ENCODE peak calls at places on chromosome X, in nine cellular contexts. One of them, this sample, is unnamed.

GRCh38 chrX:13029341-13029740 is 15.1 kb downstream of the FAM9C start:
- DNase-seq in PC-9: peak
- DNase-seq in GM23338: no peak
- DNase-seq in GM06990: no peak
- DNase-seq in fibroblast of the aortic adventitia: peak
- DNase-seq in foreskin fibroblast: no peak
- DNase-seq in GM13977: no peak
- DNase-seq in PC-3: peak
- DNase-seq in lower lobe of right lung: no peak
- DNase-seq in this sample: no peak

GRCh38 chrX:19599253-19599652 is 83.9 kb upstream of the MAP3K15 start:
- DNase-seq in PC-9: no peak
- DNase-seq in GM23338: no peak
- DNase-seq in GM06990: no peak
- DNase-seq in fibroblast of the aortic adventitia: no peak
- DNase-seq in foreskin fibroblast: no peak
- DNase-seq in GM13977: no peak
- DNase-seq in PC-3: no peak
- DNase-seq in lower lobe of right lung: no peak
- DNase-seq in this sample: no peak

GRCh38 chrX:69152398-69152797 is 12.9 kb downstream of the PJA1 start:
- DNase-seq in PC-9: peak
- DNase-seq in GM23338: no peak
- DNase-seq in GM06990: no peak
- DNase-seq in fibroblast of the aortic adventitia: no peak
- DNase-seq in foreskin fibroblast: no peak
- DNase-seq in GM13977: no peak
- DNase-seq in PC-3: peak
- DNase-seq in lower lobe of right lung: peak
- DNase-seq in this sample: peak

GRCh38 chrX:51851507-51852085 is 41.8 kb upstream of the MAGED1 start:
- DNase-seq in PC-9: no peak
- DNase-seq in GM23338: no peak
- DNase-seq in GM06990: peak
- DNase-seq in fibroblast of the aortic adventitia: no peak
- DNase-seq in foreskin fibroblast: no peak
- DNase-seq in GM13977: no peak
- DNase-seq in PC-3: peak
- DNase-seq in lower lobe of right lung: no peak
- DNase-seq in this sample: no peak

GRCh38 chrX:67893931-67894330 is 350.1 kb downstream of the AR start:
- DNase-seq in PC-9: no peak
- DNase-seq in GM23338: peak
- DNase-seq in GM06990: no peak
- DNase-seq in fibroblast of the aortic adventitia: peak
- DNase-seq in foreskin fibroblast: no peak
- DNase-seq in GM13977: no peak
- DNase-seq in PC-3: peak
- DNase-seq in lower lobe of right lung: no peak
- DNase-seq in this sample: no peak

GRCh38 chrX:138775501-138775900 is 64.0 kb upstream of the FGF13 start:
- DNase-seq in PC-9: no peak
- DNase-seq in GM23338: peak
- DNase-seq in GM06990: no peak
- DNase-seq in fibroblast of the aortic adventitia: peak
- DNase-seq in foreskin fibroblast: no peak
- DNase-seq in GM13977: peak
- DNase-seq in PC-3: peak
- DNase-seq in lower lobe of right lung: no peak
- DNase-seq in this sample: no peak

GRCh38 chrX:152600853-152601635 is 36.7 kb upstream of the GABRQ start:
- DNase-seq in PC-9: no peak
- DNase-seq in GM23338: peak
- DNase-seq in GM06990: no peak
- DNase-seq in fibroblast of the aortic adventitia: no peak
- DNase-seq in foreskin fibroblast: no peak
- DNase-seq in GM13977: no peak
- DNase-seq in PC-3: no peak
- DNase-seq in lower lobe of right lung: no peak
- DNase-seq in this sample: no peak

GRCh38 chrX:133676344-133677122 is 261.2 kb upstream of the GPC4 start:
- DNase-seq in PC-9: no peak
- DNase-seq in GM23338: no peak
- DNase-seq in GM06990: no peak
- DNase-seq in fibroblast of the aortic adventitia: no peak
- DNase-seq in foreskin fibroblast: no peak
- DNase-seq in GM13977: no peak
- DNase-seq in PC-3: peak
- DNase-seq in lower lobe of right lung: peak
- DNase-seq in this sample: no peak

DNA sequence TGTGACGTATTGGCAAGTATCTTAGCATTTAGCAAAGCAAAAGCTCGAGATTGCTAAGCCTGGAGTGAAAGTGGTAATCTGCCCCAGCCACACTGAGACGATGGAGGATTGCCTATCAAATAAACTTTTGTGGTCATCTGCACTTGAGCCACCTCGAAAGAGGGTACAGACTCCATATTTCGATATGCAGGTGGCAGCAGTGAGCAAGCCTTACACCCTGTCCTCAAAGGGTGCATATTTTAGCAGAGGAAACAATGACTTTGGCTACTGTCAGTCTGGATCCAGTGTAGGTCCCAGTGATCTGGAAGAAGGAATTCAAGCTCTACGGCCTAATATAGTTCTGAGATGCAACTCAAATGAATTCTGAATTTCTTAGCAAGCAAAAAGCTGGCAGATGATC is 153.9 kb downstream of the ATG4A start:
- DNase-seq in PC-9: no peak
- DNase-seq in GM23338: peak
- DNase-seq in GM06990: no peak
- DNase-seq in fibroblast of the aortic adventitia: no peak
- DNase-seq in foreskin fibroblast: no peak
- DNase-seq in GM13977: no peak
- DNase-seq in PC-3: peak
- DNase-seq in lower lobe of right lung: no peak
- DNase-seq in this sample: no peak
- TF ChIP-seq CTCF in PC-9: peak
- TF ChIP-seq CTCF in GM23338: peak
- TF ChIP-seq CTCF in GM06990: peak
- TF ChIP-seq CTCF in fibroblast of the aortic adventitia: no peak
- TF ChIP-seq CTCF in foreskin fibroblast: no peak
- TF ChIP-seq CTCF in GM13977: peak
- TF ChIP-seq CTCF in PC-3: peak
- TF ChIP-seq CTCF in lower lobe of right lung: no peak
- TF ChIP-seq CTCF in this sample: peak

GRCh38 chrX:65745427-65745826 is 78.0 kb downstream of the MSN start:
- DNase-seq in PC-9: no peak
- DNase-seq in GM23338: no peak
- DNase-seq in GM06990: no peak
- DNase-seq in fibroblast of the aortic adventitia: no peak
- DNase-seq in foreskin fibroblast: no peak
- DNase-seq in GM13977: no peak
- DNase-seq in PC-3: no peak
- DNase-seq in lower lobe of right lung: no peak
- DNase-seq in this sample: no peak

GRCh38 chrX:65741823-65742222 is 74.4 kb downstream of the MSN start:
- DNase-seq in PC-9: no peak
- DNase-seq in GM23338: no peak
- DNase-seq in GM06990: no peak
- DNase-seq in fibroblast of the aortic adventitia: no peak
- DNase-seq in foreskin fibroblast: no peak
- DNase-seq in GM13977: no peak
- DNase-seq in PC-3: no peak
- DNase-seq in lower lobe of right lung: no peak
- DNase-seq in this sample: no peak

GRCh38 chrX:65744965-65745364 is 77.5 kb downstream of the MSN start:
- DNase-seq in PC-9: no peak
- DNase-seq in GM23338: no peak
- DNase-seq in GM06990: no peak
- DNase-seq in fibroblast of the aortic adventitia: peak
- DNase-seq in foreskin fibroblast: peak
- DNase-seq in GM13977: no peak
- DNase-seq in PC-3: peak
- DNase-seq in lower lobe of right lung: no peak
- DNase-seq in this sample: no peak

GRCh38 chrX:65750674-65751469 is 83.4 kb downstream of the MSN start:
- DNase-seq in PC-9: no peak
- DNase-seq in GM23338: no peak
- DNase-seq in GM06990: no peak
- DNase-seq in fibroblast of the aortic adventitia: no peak
- DNase-seq in foreskin fibroblast: no peak
- DNase-seq in GM13977: no peak
- DNase-seq in PC-3: no peak
- DNase-seq in lower lobe of right lung: no peak
- DNase-seq in this sample: no peak

DNA sequence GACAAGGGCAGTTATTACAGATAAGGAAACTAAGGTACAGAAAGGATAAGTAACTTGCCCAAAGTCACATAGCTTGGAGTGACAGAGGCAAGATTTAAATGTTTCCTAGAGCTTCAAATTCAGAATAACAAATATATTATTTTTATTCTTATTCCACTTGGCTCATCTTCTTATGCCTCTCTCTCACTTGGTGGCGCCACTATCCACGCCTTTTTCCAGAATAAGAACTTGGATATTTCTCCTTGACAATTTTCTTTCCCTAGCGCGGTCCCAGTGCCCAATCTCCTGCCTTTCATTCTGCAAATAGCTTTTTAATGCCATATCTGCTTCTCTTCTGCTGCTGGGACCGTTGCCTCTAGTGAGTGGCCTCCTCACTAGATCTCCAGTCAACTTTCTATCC is 78.5 kb downstream of the MSN start:
- DNase-seq in PC-9: no peak
- DNase-seq in GM23338: peak
- DNase-seq in GM06990: no peak
- DNase-seq in fibroblast of the aortic adventitia: peak
- DNase-seq in foreskin fibroblast: no peak
- DNase-seq in GM13977: no peak
- DNase-seq in PC-3: peak
- DNase-seq in lower lobe of right lung: no peak
- DNase-seq in this sample: no peak
- TF ChIP-seq CTCF in PC-9: peak
- TF ChIP-seq CTCF in GM23338: peak
- TF ChIP-seq CTCF in GM06990: no peak
- TF ChIP-seq CTCF in fibroblast of the aortic adventitia: no peak
- TF ChIP-seq CTCF in foreskin fibroblast: no peak
- TF ChIP-seq CTCF in GM13977: peak
- TF ChIP-seq CTCF in PC-3: peak
- TF ChIP-seq CTCF in lower lobe of right lung: no peak
- TF ChIP-seq CTCF in this sample: no peak

DNA sequence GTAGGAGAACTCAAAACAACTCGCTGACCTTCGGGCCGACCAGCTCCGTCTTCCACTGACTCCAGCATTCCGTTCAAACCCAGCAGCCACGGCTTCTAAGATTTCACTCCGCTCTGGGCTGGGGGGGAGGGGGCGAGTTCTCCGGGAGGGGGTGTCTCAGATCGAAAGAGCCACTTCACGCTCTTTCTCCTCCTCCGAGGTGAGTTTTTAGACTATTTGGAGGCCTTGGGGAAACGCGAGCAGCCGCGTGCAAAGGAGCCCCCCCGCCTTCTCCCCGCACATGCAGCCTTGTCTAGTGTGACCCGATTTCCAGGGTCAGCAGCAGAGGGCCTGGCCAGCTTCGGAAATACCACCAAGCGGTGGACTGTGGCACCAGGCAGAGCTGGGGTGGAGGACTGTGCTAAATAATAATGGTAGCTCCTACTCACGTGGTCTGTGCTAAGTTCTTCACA is 79.2 kb upstream of the BCOR start:
- DNase-seq in PC-9: no peak
- DNase-seq in GM23338: peak
- DNase-seq in GM06990: no peak
- DNase-seq in fibroblast of the aortic adventitia: no peak
- DNase-seq in foreskin fibroblast: no peak
- DNase-seq in GM13977: no peak
- DNase-seq in PC-3: no peak
- DNase-seq in lower lobe of right lung: peak
- DNase-seq in this sample: no peak
- TF ChIP-seq CTCF in PC-9: no peak
- TF ChIP-seq CTCF in GM23338: no peak
- TF ChIP-seq CTCF in GM06990: no peak
- TF ChIP-seq CTCF in fibroblast of the aortic adventitia: no peak
- TF ChIP-seq CTCF in foreskin fibroblast: no peak
- TF ChIP-seq CTCF in GM13977: no peak
- TF ChIP-seq CTCF in PC-3: no peak
- TF ChIP-seq CTCF in lower lobe of right lung: no peak
- TF ChIP-seq CTCF in this sample: peak

GRCh38 chrX:153869473-153870287 is 16.3 kb downstream of the L1CAM start:
- DNase-seq in PC-9: no peak
- DNase-seq in GM23338: no peak
- DNase-seq in GM06990: no peak
- DNase-seq in fibroblast of the aortic adventitia: no peak
- DNase-seq in foreskin fibroblast: no peak
- DNase-seq in GM13977: peak
- DNase-seq in PC-3: no peak
- DNase-seq in lower lobe of right lung: no peak
- DNase-seq in this sample: no peak

GRCh38 chrX:153871946-153872878 is 13.8 kb downstream of the L1CAM start:
- DNase-seq in PC-9: no peak
- DNase-seq in GM23338: no peak
- DNase-seq in GM06990: no peak
- DNase-seq in fibroblast of the aortic adventitia: no peak
- DNase-seq in foreskin fibroblast: no peak
- DNase-seq in GM13977: peak
- DNase-seq in PC-3: no peak
- DNase-seq in lower lobe of right lung: no peak
- DNase-seq in this sample: no peak

GRCh38 chrX:153871451-153871850 is 14.5 kb downstream of the L1CAM start:
- DNase-seq in PC-9: no peak
- DNase-seq in GM23338: peak
- DNase-seq in GM06990: no peak
- DNase-seq in fibroblast of the aortic adventitia: no peak
- DNase-seq in foreskin fibroblast: no peak
- DNase-seq in GM13977: no peak
- DNase-seq in PC-3: no peak
- DNase-seq in lower lobe of right lung: no peak
- DNase-seq in this sample: no peak

GRCh38 chrX:153870288-153870690 is 15.7 kb downstream of the L1CAM start:
- DNase-seq in PC-9: no peak
- DNase-seq in GM23338: no peak
- DNase-seq in GM06990: no peak
- DNase-seq in fibroblast of the aortic adventitia: no peak
- DNase-seq in foreskin fibroblast: no peak
- DNase-seq in GM13977: peak
- DNase-seq in PC-3: no peak
- DNase-seq in lower lobe of right lung: no peak
- DNase-seq in this sample: no peak

DNA sequence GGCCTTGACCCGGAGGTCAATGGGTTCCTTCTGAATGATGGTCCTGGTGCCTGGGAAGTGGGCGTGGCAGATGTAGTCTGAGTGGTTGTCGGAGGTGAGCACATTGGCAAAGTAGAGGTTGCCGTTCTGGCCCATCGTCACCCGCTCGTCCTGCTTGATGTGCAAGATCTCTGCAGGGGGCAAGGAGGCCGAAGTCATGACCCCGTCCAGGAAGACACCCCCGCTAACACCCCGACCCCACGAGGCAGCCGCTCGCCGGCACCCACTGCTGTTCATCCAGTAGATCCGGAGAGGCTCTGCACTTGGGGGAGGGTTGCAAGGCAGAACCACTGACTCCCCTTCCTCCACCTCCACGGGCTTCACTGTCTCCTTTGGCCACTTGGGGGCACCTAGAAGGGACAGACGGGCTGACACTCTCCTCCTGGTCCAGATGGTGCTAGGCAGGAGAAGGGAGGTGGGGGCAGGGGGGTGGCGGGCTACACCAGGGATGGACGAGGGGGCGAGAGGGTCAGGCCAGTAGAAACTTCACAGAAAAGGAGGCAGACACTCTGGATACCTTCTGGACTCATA is 15.1 kb downstream of the L1CAM start:
- DNase-seq in PC-9: no peak
- DNase-seq in GM23338: no peak
- DNase-seq in GM06990: no peak
- DNase-seq in fibroblast of the aortic adventitia: no peak
- DNase-seq in foreskin fibroblast: no peak
- DNase-seq in GM13977: peak
- DNase-seq in PC-3: no peak
- DNase-seq in lower lobe of right lung: no peak
- DNase-seq in this sample: no peak
- TF ChIP-seq CTCF in PC-9: no peak
- TF ChIP-seq CTCF in GM23338: peak
- TF ChIP-seq CTCF in GM06990: peak
- TF ChIP-seq CTCF in fibroblast of the aortic adventitia: no peak
- TF ChIP-seq CTCF in foreskin fibroblast: no peak
- TF ChIP-seq CTCF in GM13977: no peak
- TF ChIP-seq CTCF in PC-3: peak
- TF ChIP-seq CTCF in lower lobe of right lung: no peak
- TF ChIP-seq CTCF in this sample: no peak